ENCODE peak calls at places on chromosomes 2 and 18, in five cellular contexts. V is AG04450, J is H1, F is HFFc6, I is RWPE2. M is an unnamed sample.

GRCh38 chr2:121486191-121486590 is 44.5 kb upstream of the RNU4ATAC start:
- DNase-seq in V (no peak), J (no peak), F (no peak), I (no peak), M (no peak)

GRCh38 chr2:225008935-225009334 is 33.3 kb downstream of the DOCK10 start:
- DNase-seq in V (no peak), J (no peak), F (no peak), I (no peak), M (no peak)

GRCh38 chr2:226256709-226257401 is 542.8 kb downstream of the IRS1 start:
- DNase-seq in V (no peak), J (no peak), F (no peak), I (no peak), M (no peak)

GRCh38 chr2:236574424-236575145 is 5.0 kb downstream of the ACKR3 start:
- DNase-seq in V (no peak), J (no peak), F (no peak), I (no peak), M (no peak)

GRCh38 chr2:202377308-202377736 is 1.2 kb downstream of the BMPR2 start:
- DNase-seq in V (no peak), J (no peak), F (peak), I (no peak), M (peak)

GRCh38 chr18:60053747-60054304 is 154.0 kb downstream of the PMAIP1 start:
- DNase-seq in V (peak), J (no peak), F (peak), I (peak), M (peak)

GRCh38 chr2:98505991-98506664 is 61.5 kb downstream of the INPP4A start:
- DNase-seq in V (no peak), J (no peak), F (no peak), I (no peak), M (peak)

GRCh38 chr2:24754985-24755690 is 38.1 kb downstream of the PTRHD1 start:
- DNase-seq in V (no peak), J (no peak), F (no peak), I (no peak), M (peak)

GRCh38 chr2:232890896-232891601 is 21.0 kb downstream of the SNORC start:
- DNase-seq in V (no peak), J (no peak), F (peak), I (peak), M (peak)

GRCh38 chr2:234930397-234930796 is 21.4 kb upstream of the SH3BP4 start:
- DNase-seq in V (no peak), J (no peak), F (no peak), I (no peak), M (no peak)

GRCh38 chr2:108412995-108413726 is 35.4 kb downstream of the SULT1C4 start:
- DNase-seq in V (peak), J (no peak), F (peak), I (peak), M (peak)

GRCh38 chr18:30361864-30362540 is 680.5 kb downstream of the DSC3 start:
- DNase-seq in V (no peak), J (no peak), F (no peak), I (no peak), M (no peak)

GRCh38 chr2:2916621-2917020 is 461.0 kb downstream of the EIPR1 start:
- DNase-seq in V (no peak), J (no peak), F (no peak), I (no peak), M (no peak)

GRCh38 chr18:5073026-5073944 is 123.8 kb downstream of the AKAIN1 start:
- DNase-seq in V (no peak), J (no peak), F (peak), I (no peak), M (peak)

GRCh38 chr2:233413529-233414272 is 59.4 kb downstream of the DGKD start:
- DNase-seq in V (no peak), J (no peak), F (peak), I (peak), M (peak)

GRCh38 chr2:175251425-175252041 is 70.0 kb upstream of the ATP5MC3 start:
- DNase-seq in V (no peak), J (no peak), F (peak), I (no peak), M (no peak)

GRCh38 chr2:8332646-8333045 is 349.2 kb upstream of the ID2 start:
- DNase-seq in V (no peak), J (no peak), F (no peak), I (no peak), M (no peak)

GRCh38 chr2:98463988-98464771 is 19.5 kb downstream of the INPP4A start:
- DNase-seq in V (no peak), J (no peak), F (no peak), I (no peak), M (no peak)

GRCh38 chr2:95390272-95390880 is 12.1 kb upstream of the FAHD2A start:
- DNase-seq in V (no peak), J (no peak), F (no peak), I (peak), M (no peak)
- TF ChIP-seq CTCF in V (no peak), J (no peak), F (no peak), I (no peak), M (no peak)

GRCh38 chr2:75603477-75603876 is 42.7 kb upstream of the EVA1A start:
- DNase-seq in V (no peak), J (no peak), F (no peak), I (no peak), M (no peak)

GRCh38 chr2:75607988-75608683 is 38.4 kb upstream of the MRPL19 start:
- DNase-seq in V (no peak), J (no peak), F (no peak), I (no peak), M (no peak)

GRCh38 chr2:75606851-75607798 is 39.5 kb upstream of the MRPL19 start:
- DNase-seq in V (no peak), J (no peak), F (peak), I (no peak), M (peak)

GRCh38 chr2:75604479-75604878 is 42.1 kb upstream of the MRPL19 start:
- DNase-seq in V (no peak), J (no peak), F (peak), I (no peak), M (no peak)

DNA sequence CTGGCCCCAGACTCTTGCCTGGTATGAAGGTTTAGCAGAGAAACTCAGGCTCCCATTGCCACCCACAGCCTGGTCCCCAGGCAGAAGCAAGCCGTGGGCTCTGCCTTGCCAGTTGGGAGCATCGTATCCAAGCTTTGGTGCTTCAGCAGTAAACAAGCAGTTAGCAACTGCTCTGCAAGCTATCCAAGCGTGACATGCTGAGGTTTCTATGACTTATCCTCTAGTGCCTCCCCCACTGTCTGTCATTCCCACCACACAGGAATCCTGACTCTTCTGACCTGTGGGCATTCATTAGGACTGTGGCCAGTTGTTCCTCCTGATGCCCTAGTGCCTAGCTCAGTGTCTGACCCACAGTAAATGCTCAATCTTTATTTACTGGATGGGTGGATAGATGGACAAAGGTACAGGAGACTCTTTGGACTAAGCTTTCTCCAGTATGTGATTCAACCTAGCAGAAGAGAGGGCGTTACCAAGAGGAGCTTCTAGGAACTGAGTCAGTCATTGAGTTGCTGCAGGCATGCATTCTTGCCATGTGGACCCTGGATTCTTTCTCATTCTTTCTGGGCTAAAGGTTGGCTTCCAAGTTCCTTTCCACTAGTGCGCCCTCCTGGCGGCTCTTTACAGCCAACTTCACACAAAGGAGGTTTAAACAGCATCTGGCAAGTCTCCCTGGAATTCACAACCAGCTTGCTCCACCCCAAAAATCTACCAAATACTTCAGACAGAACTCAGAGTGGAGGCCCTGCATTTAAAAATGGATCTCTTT is 40.6 kb upstream of the MRPL19 start:
- DNase-seq in V (peak), J (no peak), F (peak), I (no peak), M (peak)
- TF ChIP-seq CTCF in V (peak), J (no peak), F (peak), I (peak), M (peak)

GRCh38 chr2:143171817-143172216 is 42.6 kb downstream of the ARHGAP15 start:
- DNase-seq in V (no peak), J (no peak), F (peak), I (no peak), M (no peak)
- TF ChIP-seq CTCF in V (peak), J (no peak), F (peak), I (peak), M (no peak)

GRCh38 chr2:467543-467891 is 179.6 kb upstream of the ALKAL2 start:
- DNase-seq in V (no peak), J (no peak), F (no peak), I (no peak), M (no peak)

GRCh38 chr2:467101-467500 is 179.2 kb upstream of the ALKAL2 start:
- DNase-seq in V (no peak), J (no peak), F (no peak), I (no peak), M (no peak)

GRCh38 chr2:467892-468630 is 180.2 kb upstream of the ALKAL2 start:
- DNase-seq in V (no peak), J (no peak), F (no peak), I (no peak), M (no peak)

GRCh38 chr2:460861-461260 is 173.0 kb upstream of the ALKAL2 start:
- DNase-seq in V (no peak), J (no peak), F (no peak), I (no peak), M (peak)

DNA sequence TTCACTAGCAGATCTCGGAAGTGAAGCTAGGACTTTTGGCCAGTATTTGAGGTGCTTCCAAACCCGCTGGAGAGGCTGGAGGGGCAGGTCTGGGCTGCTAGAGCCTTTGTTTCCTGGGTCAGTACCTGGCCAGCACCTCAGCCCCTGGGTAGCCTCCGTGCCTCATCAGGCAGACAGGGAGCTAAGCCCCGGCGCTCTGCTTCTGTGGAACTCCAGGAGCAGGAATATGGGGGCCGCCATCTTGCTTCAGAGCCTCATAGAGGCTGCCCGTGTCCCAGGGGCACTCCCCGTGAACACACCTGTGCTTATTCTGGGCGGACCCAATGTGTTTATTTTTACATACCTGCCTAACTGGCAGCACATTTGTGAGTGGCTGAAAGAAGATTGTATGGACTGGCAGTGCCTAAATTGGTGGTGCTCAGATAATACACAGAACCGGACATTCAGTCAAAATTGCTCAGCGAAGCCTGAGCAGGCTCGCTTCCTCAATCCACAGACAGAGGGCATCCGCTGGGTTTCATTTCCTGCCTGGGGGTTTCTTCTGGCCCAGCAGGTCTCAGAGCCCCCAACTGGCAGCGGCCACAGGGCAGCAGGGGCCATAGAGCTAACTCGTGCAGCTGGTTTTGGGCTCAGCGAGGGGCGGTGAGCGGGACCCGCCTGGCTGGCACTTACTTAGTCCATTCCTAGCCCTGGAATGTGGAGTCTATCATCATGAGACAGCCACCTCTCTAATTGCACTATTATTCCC is 176.8 kb upstream of the ALKAL2 start:
- DNase-seq in V (no peak), J (no peak), F (no peak), I (no peak), M (no peak)
- TF ChIP-seq CTCF in V (no peak), J (peak), F (no peak), I (no peak), M (no peak)

DNA sequence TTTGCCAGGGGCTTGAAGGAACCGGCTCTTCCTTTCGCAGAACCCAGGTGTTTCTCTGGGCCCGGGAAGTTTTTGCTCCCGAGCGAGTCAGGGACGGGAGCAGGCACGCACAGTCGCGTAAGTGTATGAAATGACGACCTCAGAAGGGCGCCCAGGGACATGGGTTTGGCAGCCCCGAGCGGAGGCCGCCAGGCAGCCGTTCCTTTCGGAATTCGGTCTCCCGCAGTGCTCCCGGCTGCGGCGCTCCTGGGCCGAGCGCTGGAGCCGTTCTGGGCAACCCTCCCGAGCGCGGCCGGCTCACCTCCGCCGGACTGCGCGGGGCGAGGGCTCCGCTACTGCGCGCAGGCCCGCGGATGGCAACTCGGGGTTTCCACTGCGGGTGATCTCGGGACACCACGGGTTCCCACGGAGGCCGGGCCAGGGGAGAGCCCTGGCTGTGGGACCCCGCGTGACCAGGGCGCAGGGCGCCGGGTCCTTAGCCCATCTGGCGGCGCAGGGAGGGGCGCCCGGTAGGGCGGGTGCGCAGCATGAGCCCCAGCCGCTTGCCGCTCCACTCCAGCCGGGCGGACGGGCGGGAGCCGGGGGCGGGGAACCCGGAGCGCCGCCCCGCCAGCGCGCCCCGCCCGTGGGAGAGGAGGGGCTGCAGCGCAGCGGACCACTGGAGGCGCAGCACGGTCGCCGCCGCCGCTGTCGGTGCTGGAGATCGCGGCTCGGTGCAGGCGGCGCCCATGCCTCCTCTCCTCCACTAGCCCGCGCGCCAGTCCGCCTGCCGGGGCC is at the start of gene OSBPL6:
- DNase-seq in V (no peak), J (no peak), F (peak), I (peak), M (peak)
- TF ChIP-seq CTCF in V (no peak), J (no peak), F (peak), I (peak), M (peak)

GRCh38 chr2:229780856-229781773 is 66.8 kb upstream of the DNER start:
- DNase-seq in V (peak), J (no peak), F (peak), I (no peak), M (peak)
- TF ChIP-seq CTCF in V (peak), J (no peak), F (peak), I (peak), M (peak)

DNA sequence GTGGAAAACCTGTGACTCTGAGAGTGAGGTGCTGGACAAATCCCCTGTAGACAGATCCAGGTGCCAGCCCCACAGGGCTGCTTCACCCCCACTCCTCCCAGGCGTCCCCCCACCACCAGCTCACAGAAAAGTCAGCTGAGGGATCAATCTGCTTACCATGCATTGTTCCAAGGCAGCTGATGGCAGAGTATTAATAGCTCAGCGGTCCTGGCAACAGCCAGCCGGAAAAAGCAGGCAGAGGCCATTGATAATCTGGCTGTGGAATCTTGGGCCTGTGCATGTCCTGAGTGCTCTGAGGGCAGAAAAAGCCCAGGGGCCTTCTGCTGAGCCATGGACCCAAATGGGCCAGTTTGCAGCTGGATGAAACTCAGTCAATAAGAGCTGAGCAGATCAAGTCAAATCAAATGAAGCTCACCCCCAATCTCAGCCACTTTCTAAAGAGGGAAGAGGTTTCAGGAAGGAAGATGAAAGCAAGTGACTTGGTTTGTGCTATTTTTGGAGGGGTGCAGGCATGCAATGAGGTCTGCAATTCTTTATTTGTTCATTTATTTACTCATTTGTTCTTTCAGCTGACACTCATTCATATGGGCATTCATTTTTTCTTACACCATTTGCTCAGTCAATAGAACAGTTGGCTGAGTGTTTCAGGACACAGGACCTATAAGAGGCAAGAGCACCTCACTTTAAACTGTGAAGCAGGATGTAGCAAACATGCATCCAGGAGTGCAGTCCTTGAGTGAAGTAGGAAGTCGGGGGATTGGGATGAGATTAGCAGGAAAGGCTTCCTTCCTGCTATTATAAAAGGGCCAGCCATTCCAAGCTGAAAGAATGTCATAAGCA is 63.5 kb downstream of the GYPC start:
- DNase-seq in V (no peak), J (no peak), F (no peak), I (no peak), M (no peak)
- TF ChIP-seq CTCF in V (no peak), J (no peak), F (no peak), I (no peak), M (no peak)

GRCh38 chr2:44952143-44952805 is 10.8 kb downstream of the SIX3 start:
- DNase-seq in V (no peak), J (no peak), F (no peak), I (no peak), M (peak)
- TF ChIP-seq CTCF in V (peak), J (no peak), F (peak), I (peak), M (peak)

GRCh38 chr2:68900496-68901198 is 29.4 kb upstream of the BMP10 start:
- DNase-seq in V (no peak), J (no peak), F (no peak), I (no peak), M (no peak)
- TF ChIP-seq CTCF in V (no peak), J (peak), F (no peak), I (no peak), M (peak)

GRCh38 chr2:26169226-26169625 is 3.7 kb upstream of the GAREM2 start:
- DNase-seq in V (no peak), J (no peak), F (no peak), I (no peak), M (no peak)

GRCh38 chr2:26168785-26169184 is 4.1 kb upstream of the GAREM2 start:
- DNase-seq in V (no peak), J (no peak), F (no peak), I (no peak), M (no peak)

GRCh38 chr2:26169681-26170414 is 3.0 kb upstream of the GAREM2 start:
- DNase-seq in V (no peak), J (no peak), F (no peak), I (no peak), M (no peak)

GRCh38 chr2:26172189-26172865 is 561 bp upstream of the GAREM2 start:
- DNase-seq in V (no peak), J (no peak), F (no peak), I (no peak), M (no peak)

DNA sequence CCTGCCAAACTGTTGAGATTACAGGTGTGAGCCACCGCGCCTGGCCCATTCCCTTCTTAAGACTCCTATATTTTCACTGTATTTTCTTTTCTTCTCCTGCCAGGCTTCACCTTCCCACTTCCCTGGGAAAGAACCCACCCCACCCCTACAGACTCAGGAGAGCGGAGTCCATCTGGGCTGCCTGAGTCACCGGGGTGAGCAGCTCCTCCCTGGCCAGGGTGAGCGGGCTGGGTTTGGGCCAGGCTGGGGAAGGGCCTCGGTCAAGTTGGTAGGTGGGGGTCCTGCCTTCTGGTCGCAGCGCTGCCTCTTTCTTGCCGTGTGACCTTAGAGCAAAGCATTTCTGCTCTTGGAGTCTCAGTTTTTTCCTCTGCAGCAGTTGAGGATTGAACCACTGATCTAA is 2.1 kb upstream of the GAREM2 start:
- DNase-seq in V (no peak), J (no peak), F (no peak), I (no peak), M (no peak)
- TF ChIP-seq CTCF in V (no peak), J (no peak), F (no peak), I (no peak), M (no peak)